ENCODE peak calls at places on chromosomes 3 and 15, in nine cellular contexts. E, G, F, K, V, L, Y, S and Q are unnamed samples.

GRCh38 chr3:64518496-64518895 is 169.3 kb downstream of the ADAMTS9 start:
- DNase-seq in G (no peak), S (no peak), F (no peak), L (no peak), Y (no peak), E (no peak), V (no peak), K (no peak), Q (no peak)

GRCh38 chr15:99310745-99311144 is 59.5 kb downstream of the LRRC28 start:
- DNase-seq in L (no peak), Y (no peak), K (no peak), F (no peak), E (no peak), S (no peak), G (no peak), V (no peak), Q (peak)

GRCh38 chr3:89049119-89049518 is 58.3 kb upstream of the EPHA3 start:
- DNase-seq in V (no peak), F (no peak), S (no peak), K (no peak), L (no peak), E (no peak), G (no peak), Y (peak), Q (peak)

GRCh38 chr3:116165190-116165589 is 280.1 kb downstream of the LSAMP start:
- DNase-seq in L (no peak), K (no peak), F (no peak), G (no peak), V (no peak), Y (no peak), S (no peak), E (no peak), Q (no peak)

GRCh38 chr3:72031581-72031980 is 246.6 kb upstream of the PROK2 start:
- DNase-seq in F (no peak), L (peak), K (peak), Y (no peak), S (no peak), V (peak), G (no peak), E (no peak), Q (peak)

GRCh38 chr3:119362010-119362409 is 67.8 kb downstream of the ARHGAP31 start:
- DNase-seq in L (no peak), S (no peak), E (no peak), K (no peak), V (no peak), F (no peak), G (no peak), Y (no peak), Q (no peak)

GRCh38 chr3:116339441-116340028 is 105.8 kb downstream of the LSAMP start:
- DNase-seq in K (peak), F (no peak), Y (peak), E (no peak), V (peak), S (no peak), G (no peak), L (no peak), Q (peak)

GRCh38 chr3:84977021-84977420 is 18.2 kb downstream of the CADM2 start:
- DNase-seq in F (no peak), E (no peak), G (no peak), K (no peak), L (no peak), Y (no peak), S (no peak), V (no peak), Q (no peak)

GRCh38 chr3:14406762-14407161 is 4.4 kb downstream of the SLC6A6 start:
- DNase-seq in L (no peak), G (no peak), Y (no peak), E (no peak), F (no peak), S (no peak), K (no peak), V (no peak), Q (no peak)

GRCh38 chr15:73637527-73637926 is 4.3 kb upstream of the NPTN start:
- DNase-seq in G (no peak), S (no peak), V (no peak), Y (no peak), K (peak), F (no peak), L (peak), E (no peak), Q (no peak)

GRCh38 chr15:50764331-50765201 is 940 bp downstream of the SPPL2A start:
- DNase-seq in E (no peak), Y (peak), K (peak), F (peak), S (no peak), L (no peak), G (no peak), V (no peak), Q (peak)

GRCh38 chr15:93265046-93265658 is 176.1 kb upstream of the RGMA start:
- DNase-seq in K (no peak), E (no peak), G (no peak), V (no peak), L (no peak), S (no peak), F (no peak), Y (no peak), Q (no peak)

GRCh38 chr15:69475769-69476358 is 23.2 kb downstream of the RPLP1 start:
- DNase-seq in K (peak), F (peak), L (peak), S (peak), Y (peak), E (peak), G (peak), V (peak), Q (peak)